ENCODE peak calls at places on chromosomes 11 and 22, in ten cellular contexts. I, O, X, H, E, G, D, J, V and K are unnamed samples.

GRCh38 chr11:110473666-110474065 is 43.9 kb downstream of the FDX1 start:
- DNase-seq in I (no peak), O (no peak), X (no peak), H (no peak), E (no peak), G (no peak), D (no peak), J (no peak), V (peak; percentile 66), K (no peak)

GRCh38 chr11:111601979-111602864 is at the start of gene SIK2:
- DNase-seq in I (no peak), O (peak; percentile 96), X (peak; percentile 94), H (peak; percentile 84), E (peak; percentile 97), G (peak; percentile 64), D (peak; percentile 99), J (peak; percentile 96), V (peak; percentile 94), K (peak; percentile 97)

GRCh38 chr11:92552942-92553341 is 328.3 kb downstream of the FAT3 start:
- DNase-seq in I (no peak), O (no peak), X (no peak), H (no peak), E (no peak), G (no peak), D (no peak), J (no peak), V (peak; percentile 4), K (no peak)

GRCh38 chr11:66278396-66279091 is 569 bp downstream of the CNIH2 start:
- DNase-seq in I (no peak), O (no peak), X (no peak), H (no peak), E (peak; percentile 20), G (no peak), D (no peak), J (no peak), V (no peak), K (no peak)

GRCh38 chr11:129021295-129021694 is 78.6 kb upstream of the TP53AIP1 start:
- DNase-seq in I (no peak), O (no peak), X (no peak), H (no peak), E (no peak), G (no peak), D (no peak), J (no peak), V (no peak), K (no peak)

GRCh38 chr11:2314525-2315394 is 12.9 kb downstream of the TSPAN32 start:
- DNase-seq in I (no peak), O (peak; percentile 94), X (peak; percentile 88), H (no peak), E (peak; percentile 87), G (no peak), D (peak; percentile 94), J (peak; percentile 85), V (peak; percentile 60), K (no peak)

GRCh38 chr22:18091916-18092526 is 14.2 kb downstream of the PEX26 start:
- DNase-seq in I (no peak), O (peak; percentile 72), X (peak; percentile 38), H (peak; percentile 40), E (peak; percentile 33), G (no peak), D (no peak), J (peak; percentile 72), V (peak; percentile 43), K (no peak)

GRCh38 chr11:75308116-75308515 is 43.3 kb downstream of the ARRB1 start:
- DNase-seq in I (no peak), O (no peak), X (no peak), H (no peak), E (no peak), G (no peak), D (no peak), J (no peak), V (no peak), K (no peak)

GRCh38 chr11:12274056-12274455 is 103.3 kb upstream of the PARVA start:
- DNase-seq in I (no peak), O (no peak), X (no peak), H (no peak), E (no peak), G (no peak), D (no peak), J (no peak), V (no peak), K (no peak)

GRCh38 chr11:35711173-35711910 is 48.8 kb downstream of the TRIM44 start:
- DNase-seq in I (no peak), O (no peak), X (no peak), H (no peak), E (no peak), G (no peak), D (no peak), J (no peak), V (no peak), K (no peak)

GRCh38 chr11:118910309-118911112 is 15.2 kb downstream of the BCL9L start:
- DNase-seq in I (no peak), O (peak; percentile 80), X (peak; percentile 83), H (peak; percentile 63), E (peak; percentile 86), G (no peak), D (peak; percentile 95), J (peak; percentile 64), V (peak; percentile 92), K (peak; percentile 83)

GRCh38 chr11:133038850-133039249 is 493.5 kb downstream of the OPCML start:
- DNase-seq in I (no peak), O (no peak), X (no peak), H (no peak), E (no peak), G (no peak), D (no peak), J (no peak), V (no peak), K (no peak)

GRCh38 chr22:20086763-20087162 is 6.7 kb downstream of the DGCR8 start:
- DNase-seq in I (no peak), O (no peak), X (no peak), H (no peak), E (no peak), G (no peak), D (no peak), J (no peak), V (no peak), K (no peak)

GRCh38 chr11:34381775-34382174 is 24.0 kb upstream of the ABTB2 start:
- DNase-seq in I (no peak), O (no peak), X (no peak), H (no peak), E (no peak), G (no peak), D (no peak), J (no peak), V (no peak), K (no peak)

DNA sequence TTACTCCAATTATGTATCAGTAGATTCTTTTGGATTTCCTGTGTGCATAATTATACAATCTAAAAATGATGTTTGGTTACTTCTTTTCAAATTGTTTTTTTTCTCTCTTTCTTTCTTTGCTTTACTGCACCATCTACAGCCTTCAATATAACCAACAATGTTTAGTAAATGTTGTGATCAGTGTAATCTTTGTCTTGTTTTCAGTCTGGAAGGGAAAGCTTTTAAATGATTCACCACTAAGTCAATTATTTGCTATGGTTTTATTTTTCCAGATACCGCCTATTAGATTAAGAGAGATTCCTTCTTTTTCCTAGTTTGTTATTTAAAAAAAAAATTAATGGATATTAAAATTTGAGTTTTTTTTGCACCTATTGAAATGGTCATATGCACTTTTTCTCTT is 29.8 kb upstream of the ABTB2 start:
- DNase-seq in I (no peak), O (no peak), X (no peak), H (no peak), E (no peak), G (no peak), D (no peak), J (no peak), V (no peak), K (no peak)
- TF ChIP-seq CTCF in I (no peak), O (no peak), X (no peak), H (no peak), E (no peak), G (no peak), D (no peak), J (no peak), V (no peak), K (no peak)

DNA sequence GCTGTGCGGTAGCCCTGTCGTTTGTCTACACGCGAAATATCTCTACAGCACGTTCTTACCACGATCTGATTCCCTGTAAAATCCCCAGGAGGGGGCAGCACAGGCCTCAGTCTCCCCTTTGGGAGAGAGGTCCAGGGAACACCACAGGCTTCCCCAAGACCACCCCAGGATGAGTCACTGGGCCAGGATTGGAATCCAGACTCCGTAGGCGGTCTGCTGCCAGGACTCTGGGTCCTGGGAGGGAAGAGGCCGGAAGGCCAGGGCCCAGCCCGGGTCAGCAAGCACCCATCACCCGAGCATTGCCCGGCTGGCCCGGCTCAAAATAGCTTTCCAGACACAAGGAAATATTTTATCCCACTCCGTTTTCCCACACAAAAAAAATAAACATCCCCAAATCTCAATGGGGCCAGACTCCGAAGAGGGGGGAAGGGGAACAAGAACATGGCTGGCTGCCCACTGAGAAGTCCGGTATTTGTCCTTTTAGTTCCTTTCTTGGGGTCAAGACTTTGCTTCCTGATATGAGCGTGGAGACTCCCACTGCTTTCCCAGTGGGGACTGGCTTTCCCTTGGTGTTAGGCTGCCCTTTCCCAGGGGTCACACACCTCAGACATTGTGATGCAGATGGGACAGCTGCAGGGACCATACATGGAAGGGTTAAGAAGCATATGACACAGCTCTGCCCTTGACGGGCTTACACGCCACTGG is 91.3 kb downstream of the LRRC32 start:
- DNase-seq in I (no peak), O (peak; percentile 74), X (no peak), H (no peak), E (peak; percentile 51), G (no peak), D (no peak), J (no peak), V (no peak), K (no peak)
- TF ChIP-seq CTCF in I (no peak), O (peak; percentile 49), X (no peak), H (no peak), E (peak; percentile 26), G (no peak), D (peak; percentile 63), J (no peak), V (peak; percentile 6), K (no peak)

GRCh38 chr11:60679879-60680278 is 19.5 kb upstream of the MS4A8 start:
- DNase-seq in I (no peak), O (no peak), X (no peak), H (no peak), E (no peak), G (no peak), D (no peak), J (no peak), V (no peak), K (no peak)

GRCh38 chr11:60680455-60681119 is 18.8 kb upstream of the MS4A8 start:
- DNase-seq in I (no peak), O (no peak), X (no peak), H (no peak), E (no peak), G (no peak), D (no peak), J (no peak), V (no peak), K (no peak)
- TF ChIP-seq CTCF in I (no peak), O (no peak), X (no peak), H (no peak), E (no peak), G (no peak), D (no peak), J (no peak), V (no peak), K (no peak)

GRCh38 chr11:22829231-22830081 is at the start of gene SVIP:
- DNase-seq in I (peak; percentile 26), O (peak; percentile 96), X (peak; percentile 97), H (peak; percentile 94), E (peak; percentile 89), G (peak; percentile 71), D (peak; percentile 97), J (peak; percentile 98), V (peak; percentile 87), K (peak; percentile 97)
- TF ChIP-seq CTCF in I (peak; percentile 88), O (peak; percentile 68), X (peak; percentile 54), H (peak; percentile 66), E (peak; percentile 81), G (peak; percentile 80), D (peak; percentile 68), J (peak; percentile 43), V (peak; percentile 71), K (peak; percentile 67)